ENCODE peak calls at places on chromosomes 2 and 18, in six cellular contexts. One of them, this sample, is unnamed.

GRCh38 chr2:14700753-14701152 is 68.2 kb downstream of the LRATD1 start:
- DNase-seq in mesenchymal stem cell: peak; percentile 1
- DNase-seq in H9: no peak
- DNase-seq in IMR-90: peak; percentile 67
- DNase-seq in neuronal stem cell: no peak
- DNase-seq in H1: no peak
- DNase-seq in this sample: no peak

GRCh38 chr2:121485039-121485438 is 45.6 kb upstream of the RNU4ATAC start:
- DNase-seq in H1: no peak
- DNase-seq in H9: no peak
- DNase-seq in mesenchymal stem cell: no peak
- DNase-seq in IMR-90: peak; percentile 84
- DNase-seq in neuronal stem cell: no peak
- DNase-seq in this sample: peak; percentile 69

GRCh38 chr2:215815960-215816359 is 197.4 kb downstream of the MREG start:
- DNase-seq in H9: no peak
- DNase-seq in neuronal stem cell: no peak
- DNase-seq in mesenchymal stem cell: no peak
- DNase-seq in IMR-90: no peak
- DNase-seq in H1: no peak
- DNase-seq in this sample: no peak

GRCh38 chr2:217693363-217693762 is 309.4 kb downstream of the TNS1 start:
- DNase-seq in neuronal stem cell: no peak
- DNase-seq in H1: no peak
- DNase-seq in IMR-90: no peak
- DNase-seq in H9: no peak
- DNase-seq in mesenchymal stem cell: no peak
- DNase-seq in this sample: peak; percentile 91

GRCh38 chr2:44974064-44974715 is 32.7 kb downstream of the SIX3 start:
- DNase-seq in neuronal stem cell: peak; percentile 75
- DNase-seq in H1: peak; percentile 74
- DNase-seq in IMR-90: peak; percentile 37
- DNase-seq in H9: peak; percentile 78
- DNase-seq in mesenchymal stem cell: peak; percentile 22
- DNase-seq in this sample: peak; percentile 89

GRCh38 chr18:22844184-22844583 is 88.9 kb upstream of the RBBP8 start:
- DNase-seq in H9: no peak
- DNase-seq in IMR-90: no peak
- DNase-seq in neuronal stem cell: no peak
- DNase-seq in mesenchymal stem cell: no peak
- DNase-seq in H1: no peak
- DNase-seq in this sample: no peak

GRCh38 chr2:120779781-120780283 is 44.2 kb downstream of the GLI2 start:
- DNase-seq in H1: no peak
- DNase-seq in mesenchymal stem cell: peak; percentile 93
- DNase-seq in H9: no peak
- DNase-seq in neuronal stem cell: no peak
- DNase-seq in IMR-90: peak; percentile 93
- DNase-seq in this sample: no peak

GRCh38 chr18:25144835-25145234 is 207.1 kb downstream of the ZNF521 start:
- DNase-seq in mesenchymal stem cell: peak; percentile 57
- DNase-seq in H9: no peak
- DNase-seq in H1: no peak
- DNase-seq in neuronal stem cell: no peak
- DNase-seq in IMR-90: peak; percentile 92
- DNase-seq in this sample: no peak

GRCh38 chr2:28586864-28587263 is 91.0 kb downstream of the PLB1 start:
- DNase-seq in neuronal stem cell: no peak
- DNase-seq in H1: no peak
- DNase-seq in IMR-90: no peak
- DNase-seq in mesenchymal stem cell: no peak
- DNase-seq in H9: no peak
- DNase-seq in this sample: no peak

GRCh38 chr2:189641047-189641446 is 20.2 kb upstream of the ASNSD1 start:
- DNase-seq in neuronal stem cell: no peak
- DNase-seq in H9: no peak
- DNase-seq in H1: no peak
- DNase-seq in mesenchymal stem cell: no peak
- DNase-seq in IMR-90: no peak
- DNase-seq in this sample: no peak

GRCh38 chr2:55252830-55253229 is 16.2 kb downstream of the MTIF2 start:
- DNase-seq in H1: no peak
- DNase-seq in mesenchymal stem cell: no peak
- DNase-seq in neuronal stem cell: no peak
- DNase-seq in IMR-90: no peak
- DNase-seq in H9: no peak
- DNase-seq in this sample: no peak

GRCh38 chr2:190618030-190618429 is 30.9 kb upstream of the NAB1 start:
- DNase-seq in H9: no peak
- DNase-seq in mesenchymal stem cell: no peak
- DNase-seq in IMR-90: no peak
- DNase-seq in neuronal stem cell: no peak
- DNase-seq in H1: no peak
- DNase-seq in this sample: no peak

GRCh38 chr2:148507970-148508369 is 136.6 kb upstream of the EPC2 start:
- DNase-seq in neuronal stem cell: no peak
- DNase-seq in mesenchymal stem cell: no peak
- DNase-seq in H9: peak; percentile 46
- DNase-seq in H1: no peak
- DNase-seq in IMR-90: no peak
- DNase-seq in this sample: no peak

GRCh38 chr2:150076281-150076680 is 411.2 kb downstream of the RND3 start:
- DNase-seq in IMR-90: peak; percentile 82
- DNase-seq in H1: no peak
- DNase-seq in mesenchymal stem cell: peak; percentile 74
- DNase-seq in neuronal stem cell: no peak
- DNase-seq in H9: no peak
- DNase-seq in this sample: no peak

GRCh38 chr2:111121028-111121872 is 536 bp downstream of the BCL2L11 start:
- DNase-seq in H9: peak; percentile 37
- DNase-seq in H1: peak; percentile 78
- DNase-seq in neuronal stem cell: peak; percentile 56
- DNase-seq in mesenchymal stem cell: peak; percentile 59
- DNase-seq in IMR-90: no peak
- DNase-seq in this sample: peak; percentile 56

GRCh38 chr2:239119346-239120126 is 271.7 kb downstream of the TWIST2 start:
- DNase-seq in H9: no peak
- DNase-seq in neuronal stem cell: no peak
- DNase-seq in IMR-90: no peak
- DNase-seq in H1: no peak
- DNase-seq in mesenchymal stem cell: no peak
- DNase-seq in this sample: no peak

GRCh38 chr2:241777686-241778627 is 1.3 kb downstream of the GAL3ST2 start:
- DNase-seq in neuronal stem cell: no peak
- DNase-seq in H1: peak; percentile 39
- DNase-seq in H9: peak; percentile 31
- DNase-seq in IMR-90: no peak
- DNase-seq in mesenchymal stem cell: no peak
- DNase-seq in this sample: no peak

GRCh38 chr2:23418490-23418911 is 33.5 kb downstream of the KLHL29 start:
- DNase-seq in mesenchymal stem cell: peak; percentile 94
- DNase-seq in IMR-90: peak; percentile 90
- DNase-seq in neuronal stem cell: no peak
- DNase-seq in H9: no peak
- DNase-seq in H1: no peak
- DNase-seq in this sample: peak; percentile 67

GRCh38 chr2:100812141-100812540 is 7.8 kb upstream of the NPAS2 start:
- DNase-seq in H9: no peak
- DNase-seq in IMR-90: no peak
- DNase-seq in H1: no peak
- DNase-seq in neuronal stem cell: no peak
- DNase-seq in mesenchymal stem cell: no peak
- DNase-seq in this sample: no peak

GRCh38 chr2:226758886-226759660 is 40.5 kb downstream of the IRS1 start:
- DNase-seq in neuronal stem cell: no peak
- DNase-seq in H9: no peak
- DNase-seq in mesenchymal stem cell: peak; percentile 89
- DNase-seq in IMR-90: peak; percentile 87
- DNase-seq in H1: no peak
- DNase-seq in this sample: no peak

GRCh38 chr2:33475381-33476099 is 909 bp upstream of the RASGRP3 start:
- DNase-seq in IMR-90: peak; percentile 83
- DNase-seq in mesenchymal stem cell: peak; percentile 89
- DNase-seq in H1: peak; percentile 76
- DNase-seq in H9: peak; percentile 79
- DNase-seq in neuronal stem cell: peak; percentile 49
- DNase-seq in this sample: peak; percentile 94

GRCh38 chr18:54060343-54061005 is 164.0 kb downstream of the MBD2 start:
- DNase-seq in neuronal stem cell: no peak
- DNase-seq in H9: no peak
- DNase-seq in IMR-90: no peak
- DNase-seq in H1: no peak
- DNase-seq in mesenchymal stem cell: no peak
- DNase-seq in this sample: no peak

GRCh38 chr18:22765889-22766288 is 167.2 kb upstream of the RBBP8 start:
- DNase-seq in mesenchymal stem cell: no peak
- DNase-seq in neuronal stem cell: no peak
- DNase-seq in IMR-90: no peak
- DNase-seq in H9: no peak
- DNase-seq in H1: no peak
- DNase-seq in this sample: no peak

GRCh38 chr2:169108098-169108884 is 38.9 kb downstream of the DHRS9 start:
- DNase-seq in IMR-90: no peak
- DNase-seq in H9: no peak
- DNase-seq in mesenchymal stem cell: no peak
- DNase-seq in neuronal stem cell: no peak
- DNase-seq in H1: no peak
- DNase-seq in this sample: no peak
- H4K91ac ChIP-seq in IMR-90: no peak overlapping the region
- H4K91ac ChIP-seq in H9: no peak overlapping the region
- H4K91ac ChIP-seq in mesenchymal stem cell: no peak overlapping the region
- H4K91ac ChIP-seq in neuronal stem cell: no peak overlapping the region
- H4K91ac ChIP-seq in H1: no peak overlapping the region
- H4K91ac ChIP-seq in this sample: no peak overlapping the region

DNA sequence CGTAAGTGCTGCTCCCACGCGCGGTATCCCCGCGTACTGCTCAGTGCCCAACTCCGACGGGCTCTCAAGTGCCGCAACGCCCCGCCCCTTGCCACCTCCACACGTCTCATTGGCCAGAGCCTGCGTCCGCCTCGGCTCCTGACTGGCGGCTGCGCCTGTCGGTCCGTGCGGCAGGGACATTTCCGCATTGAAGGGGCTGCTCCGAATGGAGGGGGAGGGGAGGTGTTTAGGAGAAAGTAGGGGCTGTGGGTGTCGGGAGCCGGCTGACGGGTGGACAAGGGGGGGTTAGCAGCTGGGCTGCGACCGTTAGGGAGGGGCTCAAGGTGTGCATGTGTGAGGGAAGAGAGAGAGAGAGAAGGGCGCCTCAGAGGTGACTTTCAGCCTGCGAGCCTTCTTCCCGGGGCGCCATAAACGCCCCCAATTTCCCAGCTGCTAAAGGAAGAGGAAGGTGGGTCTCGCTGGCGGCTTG is 877 bp upstream of the UGP2 start:
- DNase-seq in H9: peak; percentile 99
- DNase-seq in mesenchymal stem cell: peak; percentile 98
- DNase-seq in IMR-90: peak; percentile 97
- DNase-seq in H1: peak; percentile 98
- DNase-seq in neuronal stem cell: peak; percentile 96
- DNase-seq in this sample: peak; percentile 99
- H3K4ac ChIP-seq in H9: no peak overlapping the region
- H3K4ac ChIP-seq in mesenchymal stem cell: peak overlapping the region; percentile 97
- H3K4ac ChIP-seq in IMR-90: peak overlapping the region; percentile 95
- H3K4ac ChIP-seq in H1: no peak overlapping the region
- H3K4ac ChIP-seq in neuronal stem cell: no peak overlapping the region
- H3K4ac ChIP-seq in this sample: peak overlapping the region; percentile 83

GRCh38 chr2:65464604-65465003 is 32.2 kb upstream of the SPRED2 start:
- DNase-seq in H1: no peak
- DNase-seq in mesenchymal stem cell: no peak
- DNase-seq in IMR-90: no peak
- DNase-seq in neuronal stem cell: no peak
- DNase-seq in H9: no peak
- DNase-seq in this sample: no peak

GRCh38 chr2:65453916-65454315 is 21.5 kb upstream of the SPRED2 start:
- DNase-seq in mesenchymal stem cell: no peak
- DNase-seq in H9: no peak
- DNase-seq in neuronal stem cell: no peak
- DNase-seq in H1: no peak
- DNase-seq in IMR-90: peak; percentile 11
- DNase-seq in this sample: peak; percentile 98

GRCh38 chr2:65456074-65456473 is 23.7 kb upstream of the SPRED2 start:
- DNase-seq in H9: no peak
- DNase-seq in H1: no peak
- DNase-seq in neuronal stem cell: no peak
- DNase-seq in IMR-90: peak; percentile 72
- DNase-seq in mesenchymal stem cell: peak; percentile 52
- DNase-seq in this sample: no peak

GRCh38 chr2:65456886-65457285 is 24.5 kb upstream of the SPRED2 start:
- DNase-seq in H1: no peak
- DNase-seq in mesenchymal stem cell: no peak
- DNase-seq in IMR-90: no peak
- DNase-seq in neuronal stem cell: no peak
- DNase-seq in H9: no peak
- DNase-seq in this sample: no peak

DNA sequence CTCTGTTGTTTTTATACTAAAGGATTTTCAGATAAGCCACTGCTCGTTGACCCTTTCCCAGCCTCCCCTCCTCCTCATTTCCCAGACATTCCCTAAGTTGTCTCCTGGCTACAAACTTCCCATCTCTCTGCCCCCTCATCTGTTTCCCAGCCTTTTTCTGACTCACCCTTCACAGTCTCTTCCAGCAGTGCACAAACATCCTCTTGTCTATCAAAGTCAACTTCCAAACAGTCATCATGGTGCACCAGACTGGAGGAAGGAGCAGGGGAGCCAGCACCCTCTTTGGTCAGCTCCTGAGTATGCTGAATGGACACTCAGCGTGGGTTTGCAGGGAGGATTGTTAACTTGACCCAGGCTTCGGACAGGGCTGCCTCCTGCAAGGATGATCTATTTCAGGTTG is 26.6 kb upstream of the SPRED2 start:
- DNase-seq in neuronal stem cell: no peak
- DNase-seq in H1: no peak
- DNase-seq in mesenchymal stem cell: peak; percentile 34
- DNase-seq in IMR-90: peak; percentile 43
- DNase-seq in H9: no peak
- DNase-seq in this sample: no peak
- H4K91ac ChIP-seq in neuronal stem cell: no peak overlapping the region
- H4K91ac ChIP-seq in H1: no peak overlapping the region
- H4K91ac ChIP-seq in mesenchymal stem cell: no peak overlapping the region
- H4K91ac ChIP-seq in IMR-90: no peak overlapping the region
- H4K91ac ChIP-seq in H9: no peak overlapping the region
- H4K91ac ChIP-seq in this sample: no peak overlapping the region

GRCh38 chr2:222298311-222299150 is at the start of gene PAX3:
- DNase-seq in IMR-90: no peak
- DNase-seq in H9: peak; percentile 86
- DNase-seq in mesenchymal stem cell: no peak
- DNase-seq in H1: peak; percentile 83
- DNase-seq in neuronal stem cell: no peak
- DNase-seq in this sample: no peak
- H3K4ac ChIP-seq in IMR-90: no peak within 1 kb of the TSS
- H3K4ac ChIP-seq in H9: no peak within 1 kb of the TSS
- H3K4ac ChIP-seq in mesenchymal stem cell: no peak within 1 kb of the TSS
- H3K4ac ChIP-seq in H1: no peak within 1 kb of the TSS
- H3K4ac ChIP-seq in neuronal stem cell: no peak within 1 kb of the TSS
- H3K4ac ChIP-seq in this sample: no peak within 1 kb of the TSS

GRCh38 chr2:235896061-235896460 is 272.1 kb downstream of the GBX2 start:
- DNase-seq in mesenchymal stem cell: no peak
- DNase-seq in H9: no peak
- DNase-seq in IMR-90: no peak
- DNase-seq in neuronal stem cell: no peak
- DNase-seq in H1: no peak
- DNase-seq in this sample: no peak
- H4K91ac ChIP-seq in mesenchymal stem cell: no peak overlapping the region
- H4K91ac ChIP-seq in H9: no peak overlapping the region
- H4K91ac ChIP-seq in IMR-90: no peak overlapping the region
- H4K91ac ChIP-seq in neuronal stem cell: no peak overlapping the region
- H4K91ac ChIP-seq in H1: no peak overlapping the region
- H4K91ac ChIP-seq in this sample: no peak overlapping the region

This sample was measured in trophoblast cell.